ENCODE peak calls at places on chromosomes 5 and 9, in seven cellular contexts. L, K, R, M, X, I and D are unnamed samples.

GRCh38 chr9:34451545-34451944 is 6.8 kb downstream of the FAM219A start:
- DNase-seq in L (no peak), K (no peak), R (no peak), M (peak; percentile 35), X (no peak), I (peak; percentile 56), D (no peak)

GRCh38 chr9:130304141-130304540 is 38.6 kb downstream of the HMCN2 start:
- DNase-seq in L (no peak), K (no peak), R (no peak), M (no peak), X (no peak), I (no peak), D (no peak)

GRCh38 chr5:54807421-54807820 is 178.0 kb downstream of the ESM1 start:
- DNase-seq in L (peak; percentile 45), K (no peak), R (no peak), M (peak; percentile 75), X (no peak), I (no peak), D (no peak)

GRCh38 chr9:111253742-111254437 is 76.1 kb downstream of the OR2K2 start:
- DNase-seq in L (no peak), K (no peak), R (no peak), M (no peak), X (no peak), I (no peak), D (no peak)

GRCh38 chr5:115465416-115465815 is 79.2 kb downstream of the FEM1C start:
- DNase-seq in L (no peak), K (no peak), R (no peak), M (peak; percentile 39), X (no peak), I (no peak), D (no peak)

GRCh38 chr5:139738193-139738592 is 57.4 kb upstream of the PSD2 start:
- DNase-seq in L (no peak), K (no peak), R (no peak), M (no peak), X (no peak), I (no peak), D (no peak)

GRCh38 chr5:128123936-128124335 is 40.4 kb downstream of the SLC12A2 start:
- DNase-seq in L (no peak), K (no peak), R (no peak), M (no peak), X (no peak), I (no peak), D (no peak)

GRCh38 chr5:156329197-156329611 is 2.2 kb downstream of the SGCD start:
- DNase-seq in L (no peak), K (no peak), R (no peak), M (no peak), X (no peak), I (no peak), D (no peak)

GRCh38 chr5:13019729-13020128 is 924.8 kb downstream of the DNAH5 start:
- DNase-seq in L (no peak), K (no peak), R (no peak), M (no peak), X (no peak), I (no peak), D (no peak)

GRCh38 chr9:98810106-98810840 is 2.8 kb downstream of the GALNT12 start:
- DNase-seq in L (no peak), K (no peak), R (no peak), M (peak; percentile 56), X (no peak), I (no peak), D (no peak)

GRCh38 chr5:178338126-178338749 is 105.6 kb upstream of the PHYKPL start:
- DNase-seq in L (no peak), K (no peak), R (no peak), M (no peak), X (no peak), I (no peak), D (no peak)

GRCh38 chr9:71001780-71002386 is 119.5 kb downstream of the TRPM3 start:
- DNase-seq in L (peak; percentile 56), K (peak; percentile 23), R (no peak), M (peak; percentile 45), X (no peak), I (peak; percentile 48), D (no peak)

GRCh38 chr5:172919525-172920446 is 39.4 kb upstream of the RPL26L1 start:
- DNase-seq in L (no peak), K (no peak), R (no peak), M (peak; percentile 72), X (no peak), I (no peak), D (no peak)

GRCh38 chr5:159316519-159317383 is 13.5 kb downstream of the IL12B start:
- DNase-seq in L (peak; percentile 68), K (peak; percentile 44), R (peak; percentile 25), M (peak; percentile 66), X (no peak), I (peak; percentile 70), D (no peak)

GRCh38 chr9:124792976-124793594 is 16.2 kb downstream of the OLFML2A start:
- DNase-seq in L (no peak), K (no peak), R (no peak), M (peak; percentile 69), X (no peak), I (no peak), D (no peak)

GRCh38 chr5:82748688-82749091 is 328.5 kb downstream of the TMEM167A start:
- DNase-seq in L (no peak), K (no peak), R (no peak), M (no peak), X (no peak), I (peak; percentile 14), D (no peak)

GRCh38 chr5:173845321-173845720 is 42.8 kb upstream of the CPEB4 start:
- DNase-seq in L (no peak), K (no peak), R (no peak), M (no peak), X (no peak), I (no peak), D (no peak)

GRCh38 chr9:73219985-73220626 is 68.4 kb downstream of the ANXA1 start:
- DNase-seq in L (peak; percentile 13), K (no peak), R (no peak), M (peak; percentile 98), X (no peak), I (peak; percentile 46), D (no peak)

GRCh38 chr9:86990276-86990675 is 43.0 kb upstream of the GAS1 start:
- DNase-seq in L (no peak), K (no peak), R (no peak), M (peak; percentile 67), X (no peak), I (no peak), D (no peak)

GRCh38 chr9:105890046-105890822 is 195.9 kb downstream of the TMEM38B start:
- DNase-seq in L (no peak), K (no peak), R (no peak), M (no peak), X (no peak), I (no peak), D (no peak)

GRCh38 chr9:15144567-15145174 is 162.3 kb downstream of the TTC39B start:
- DNase-seq in L (no peak), K (no peak), R (no peak), M (peak; percentile 71), X (no peak), I (no peak), D (no peak)

GRCh38 chr9:89982016-89982415 is 377.2 kb downstream of the GADD45G start:
- DNase-seq in L (no peak), K (no peak), R (no peak), M (no peak), X (no peak), I (no peak), D (no peak)
- TF ChIP-seq CTCF in L (no peak), K (no peak), R (no peak), M (no peak), X (no peak), I (no peak), D (no peak)

DNA sequence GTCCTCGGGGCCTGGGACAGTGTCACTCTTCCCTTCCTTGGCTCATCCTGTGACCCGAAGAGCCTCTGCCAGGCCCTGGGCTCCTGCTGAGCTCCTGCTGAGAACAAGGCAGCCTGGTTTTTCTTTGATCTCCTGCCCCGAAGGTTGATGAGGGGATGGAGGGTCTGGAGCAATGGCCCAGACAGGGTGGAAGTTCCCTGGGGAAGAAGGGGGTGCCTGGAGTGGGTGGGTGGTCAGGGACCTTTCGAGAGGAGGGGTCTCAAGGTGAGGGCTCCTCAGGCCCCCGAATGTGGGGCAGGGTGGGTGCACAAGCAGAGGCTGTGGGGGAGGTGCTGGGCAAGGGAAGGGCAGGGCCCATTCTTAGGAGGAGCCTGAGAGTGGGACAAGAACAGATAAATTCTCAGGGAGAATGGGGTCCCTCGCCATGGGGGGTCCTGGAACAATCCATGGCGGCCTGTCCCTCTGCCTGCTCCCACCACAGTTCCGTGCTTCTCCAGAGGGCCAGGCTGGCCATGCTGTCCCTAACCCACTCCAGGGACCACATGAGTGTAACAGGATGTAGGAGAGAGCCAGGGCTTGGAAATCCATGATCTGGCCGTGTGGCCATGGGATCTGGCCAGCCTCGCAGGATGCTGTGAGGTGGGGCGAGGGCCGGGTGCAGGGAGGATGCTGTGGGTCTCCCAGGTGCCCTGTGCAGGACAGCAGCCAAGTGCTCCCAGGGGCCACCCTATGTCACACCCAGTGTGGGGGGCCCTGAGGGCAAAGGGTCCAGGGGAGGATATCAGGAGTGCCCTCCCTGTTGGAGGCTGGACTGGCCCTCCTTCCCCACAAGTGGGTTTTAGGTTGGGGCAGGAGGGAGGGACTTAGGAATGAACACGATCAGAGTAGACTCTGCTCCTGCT is 128.5 kb upstream of the LPCAT1 start:
- DNase-seq in L (no peak), K (no peak), R (no peak), M (no peak), X (no peak), I (no peak), D (peak; percentile 13)
- TF ChIP-seq CTCF in L (no peak), K (no peak), R (no peak), M (no peak), X (no peak), I (no peak), D (no peak)

GRCh38 chr5:27240791-27241190 is 202.4 kb upstream of the CDH9 start:
- DNase-seq in L (no peak), K (no peak), R (no peak), M (no peak), X (no peak), I (no peak), D (no peak)

DNA sequence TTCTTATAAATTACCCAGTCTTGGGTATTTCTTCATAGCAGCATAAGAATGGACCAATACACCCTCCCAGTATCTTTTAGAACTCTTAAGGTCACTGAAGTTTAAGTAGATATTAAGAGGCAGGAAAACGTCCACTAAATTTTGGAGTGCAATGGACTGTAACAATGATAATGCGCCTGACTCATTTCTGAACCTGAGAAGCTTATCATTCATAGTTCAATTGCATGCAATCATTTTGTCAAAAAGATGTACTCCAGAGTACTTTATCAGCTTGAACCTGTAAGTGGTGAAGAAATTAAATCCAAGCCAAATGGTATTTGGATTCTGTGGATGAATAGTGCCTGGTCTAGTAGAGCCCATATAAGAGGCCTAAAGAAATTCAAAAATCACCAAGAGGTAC is 196.5 kb upstream of the CDH9 start:
- DNase-seq in L (no peak), K (no peak), R (no peak), M (no peak), X (no peak), I (no peak), D (no peak)
- TF ChIP-seq CTCF in L (no peak), K (no peak), R (no peak), M (no peak), X (no peak), I (no peak), D (no peak)

DNA sequence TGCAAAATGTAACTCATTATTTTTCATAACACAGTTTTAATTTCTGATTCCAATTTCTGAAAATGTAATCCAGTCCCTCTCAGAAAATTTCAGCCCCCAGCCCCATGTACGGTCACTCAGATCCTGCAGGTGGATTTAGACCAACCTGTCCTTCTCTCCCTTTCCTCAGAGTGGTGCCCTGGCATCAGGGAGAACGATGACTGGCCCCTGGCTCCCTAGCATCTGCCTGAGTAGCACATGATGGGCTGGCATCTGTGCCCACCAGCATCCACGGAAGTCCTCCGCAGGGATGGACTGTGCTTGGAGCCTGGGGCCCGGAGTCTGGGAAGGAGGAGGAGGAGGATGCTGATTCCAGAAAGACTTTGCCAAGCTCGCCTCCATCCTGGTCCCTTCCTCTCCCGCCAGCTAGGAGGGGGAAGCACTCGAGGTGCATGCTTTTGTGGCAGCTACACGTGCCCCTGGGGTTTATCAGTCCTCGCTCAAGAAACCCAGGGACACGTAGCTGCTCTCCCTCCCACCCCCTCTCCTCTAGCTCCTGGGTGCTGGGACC is 54.4 kb upstream of the RUFY1 start:
- DNase-seq in L (no peak), K (no peak), R (no peak), M (no peak), X (no peak), I (no peak), D (no peak)
- TF ChIP-seq CTCF in L (no peak), K (no peak), R (no peak), M (no peak), X (no peak), I (peak; percentile 20), D (no peak)